ENCODE peak calls at places on chromosomes 4 and X, in five cellular contexts. R, A, F, H and L are unnamed samples.
A peak's percentile ranks its signal among the peaks of the same experiment; 100 is the strongest.

GRCh38 chr4:170243662-170244288 is 154.0 kb upstream of the AADAT start:
- DNase-seq in R (no peak), A (no peak), F (no peak), H (no peak), L (no peak)

GRCh38 chr4:158787718-158788441 is 19.1 kb downstream of the FNIP2 start:
- DNase-seq in R (no peak), A (no peak), F (no peak), H (no peak), L (no peak)

GRCh38 chrX:117538441-117539418 is 577.9 kb downstream of the KLHL13 start:
- DNase-seq in R (no peak), A (no peak), F (no peak), H (no peak), L (no peak)

GRCh38 chrX:27381419-27381818 is 81.7 kb downstream of the PPP4R3C start:
- DNase-seq in R (no peak), A (no peak), F (no peak), H (no peak), L (no peak)

GRCh38 chrX:42131856-42132255 is 208.5 kb upstream of the CASK start:
- DNase-seq in R (no peak), A (no peak), F (no peak), H (no peak), L (no peak)

GRCh38 chr4:106058919-106059318 is 163.6 kb downstream of the NPNT start:
- DNase-seq in R (no peak), A (no peak), F (no peak), H (no peak), L (no peak)

GRCh38 chrX:73127700-73128241 is 48.5 kb upstream of the PABPC1L2A start:
- DNase-seq in R (peak; percentile 60), A (no peak), F (no peak), H (no peak), L (peak; percentile 19)

GRCh38 chr4:10296730-10297129 is 160.5 kb downstream of the ZNF518B start:
- DNase-seq in R (no peak), A (no peak), F (no peak), H (peak; percentile 5), L (no peak)

GRCh38 chrX:27746516-27746915 is 61.3 kb upstream of the MAGEB10 start:
- DNase-seq in R (no peak), A (no peak), F (no peak), H (no peak), L (no peak)

GRCh38 chrX:102746134-102746584 is 25.6 kb downstream of the GPRASP3 start:
- DNase-seq in R (peak; percentile 62), A (no peak), F (no peak), H (no peak), L (no peak)

GRCh38 chr4:69601065-69601464 is 38.4 kb downstream of the UGT2A2 start:
- DNase-seq in R (no peak), A (no peak), F (no peak), H (no peak), L (peak; percentile 3)

GRCh38 chrX:27132851-27133250 is 330.3 kb downstream of the PPP4R3C start:
- DNase-seq in R (no peak), A (no peak), F (no peak), H (no peak), L (no peak)

GRCh38 chr4:180190382-180190781 is 2052.8 kb upstream of the TENM3 start:
- DNase-seq in R (no peak), A (peak; percentile 48), F (no peak), H (no peak), L (no peak)

GRCh38 chr4:43224591-43224990 is 332.1 kb downstream of the GRXCR1 start:
- DNase-seq in R (no peak), A (no peak), F (no peak), H (no peak), L (no peak)

GRCh38 chr4:39259571-39260330 is 77.4 kb downstream of the WDR19 start:
- DNase-seq in R (no peak), A (no peak), F (no peak), H (no peak), L (no peak)

GRCh38 chr4:123516576-123516975 is 120.0 kb downstream of the SPRY1 start:
- DNase-seq in R (no peak), A (no peak), F (no peak), H (no peak), L (no peak)

GRCh38 chr4:26192921-26193894 is 127.6 kb upstream of the RBPJ start:
- DNase-seq in R (no peak), A (no peak), F (no peak), H (no peak), L (no peak)

GRCh38 chrX:129665916-129666644 is 11.3 kb upstream of the APLN start:
- DNase-seq in R (no peak), A (no peak), F (no peak), H (peak; percentile 40), L (no peak)

GRCh38 chr4:140659935-140660710 is 91.4 kb upstream of the UCP1 start:
- DNase-seq in R (no peak), A (no peak), F (no peak), H (no peak), L (no peak)

GRCh38 chrX:111322231-111322855 is 52.1 kb upstream of the CAPN6 start:
- DNase-seq in R (no peak), A (no peak), F (no peak), H (no peak), L (no peak)

GRCh38 chr4:26220704-26221103 is 100.1 kb upstream of the RBPJ start:
- DNase-seq in R (no peak), A (no peak), F (no peak), H (no peak), L (no peak)

GRCh38 chr4:56958111-56958517 is 19.3 kb downstream of the NOA1 start:
- DNase-seq in R (no peak), A (no peak), F (no peak), H (no peak), L (peak; percentile 46)

GRCh38 chrX:150037041-150037440 is 98.8 kb upstream of the EOLA2 start:
- DNase-seq in R (no peak), A (no peak), F (peak; percentile 35), H (no peak), L (no peak)

GRCh38 chr4:20592666-20593065 is 107.6 kb upstream of the PACRGL start:
- DNase-seq in R (no peak), A (no peak), F (no peak), H (no peak), L (no peak)

GRCh38 chr4:40516651-40517050 is 113.0 kb downstream of the RBM47 start:
- DNase-seq in R (no peak), A (no peak), F (no peak), H (no peak), L (no peak)

GRCh38 chr4:139279723-139280620 is at the start of gene MGARP:
- DNase-seq in R (peak; percentile 88), A (no peak), F (no peak), H (no peak), L (peak; percentile 48)

GRCh38 chr4:172838108-172838507 is 330.5 kb upstream of the GALNT7 start:
- DNase-seq in R (no peak), A (no peak), F (no peak), H (no peak), L (no peak)
- TF ChIP-seq SUZ12 in R (no peak), A (no peak), F (no peak), H (no peak), L (no peak)

DNA sequence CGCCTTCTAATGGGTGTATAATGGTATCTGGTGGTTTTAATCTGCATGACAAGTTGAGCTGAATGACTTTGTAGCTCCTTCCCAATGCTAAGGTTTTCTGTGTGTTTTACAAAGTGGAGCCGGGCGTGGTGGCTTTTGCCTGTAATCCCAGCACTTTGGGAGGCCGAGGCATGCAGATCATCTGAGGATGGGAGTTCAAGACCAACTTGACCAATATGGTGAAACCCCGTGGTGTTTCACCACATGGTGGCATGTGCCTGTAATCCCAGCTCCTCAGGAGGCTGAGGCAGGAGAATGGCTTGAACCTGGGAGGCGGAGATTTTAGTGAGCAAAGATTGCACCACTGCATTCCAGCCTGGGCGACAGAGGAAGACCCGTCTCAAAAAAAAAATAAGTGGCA is 28.9 kb downstream of the ARFIP1 start:
- DNase-seq in R (no peak), A (no peak), F (peak; percentile 10), H (no peak), L (no peak)
- TF ChIP-seq SUZ12 in R (no peak), A (no peak), F (no peak), H (no peak), L (no peak)

GRCh38 chrX:2696698-2697215 is 5.7 kb downstream of the CD99 start:
- DNase-seq in R (no peak), A (peak; percentile 92), F (no peak), H (no peak), L (no peak)
- TF ChIP-seq SUZ12 in R (no peak), A (no peak), F (no peak), H (no peak), L (no peak)

GRCh38 chrX:9393571-9393970 is 71.3 kb upstream of the TBL1X start:
- DNase-seq in R (no peak), A (no peak), F (no peak), H (no peak), L (no peak)

GRCh38 chrX:9394212-9394611 is 70.6 kb upstream of the TBL1X start:
- DNase-seq in R (no peak), A (no peak), F (no peak), H (no peak), L (no peak)

GRCh38 chrX:9392445-9392844 is 72.4 kb upstream of the TBL1X start:
- DNase-seq in R (no peak), A (no peak), F (no peak), H (no peak), L (no peak)

DNA sequence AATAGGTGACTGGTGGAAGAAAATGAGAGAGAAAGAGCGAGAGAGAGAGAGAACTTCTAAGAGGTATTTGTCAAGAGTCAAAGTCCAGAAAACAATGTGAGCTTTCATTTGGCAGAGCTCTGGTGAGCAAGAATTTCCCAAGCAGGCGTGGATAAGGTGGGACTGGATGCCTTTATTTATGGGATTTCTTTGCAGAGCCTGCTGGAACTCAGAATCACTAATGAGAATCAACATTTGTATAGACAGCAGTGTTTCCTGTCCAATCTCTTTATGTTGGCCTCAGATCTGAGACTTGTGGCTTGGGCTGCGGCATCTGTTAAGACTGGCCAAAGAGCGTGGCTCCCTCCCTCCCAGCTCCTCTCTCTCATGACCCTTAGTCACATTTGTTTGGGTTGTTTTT is 67.9 kb upstream of the TBL1X start:
- DNase-seq in R (no peak), A (no peak), F (peak; percentile 79), H (no peak), L (no peak)
- TF ChIP-seq SUZ12 in R (no peak), A (no peak), F (no peak), H (no peak), L (no peak)

GRCh38 chr4:132101526-132101925 is 1047.6 kb upstream of the PCDH10 start:
- DNase-seq in R (no peak), A (no peak), F (no peak), H (no peak), L (no peak)
- TF ChIP-seq SUZ12 in R (no peak), A (no peak), F (no peak), H (no peak), L (no peak)

GRCh38 chr4:154743683-154744340 is at the start of gene LRAT:
- DNase-seq in R (peak; percentile 91), A (no peak), F (no peak), H (peak; percentile 67), L (peak; percentile 44)
- TF ChIP-seq SUZ12 in R (no peak), A (no peak), F (no peak), H (no peak), L (no peak)

GRCh38 chrX:17692709-17693346 is 44.5 kb upstream of the SCML1 start:
- DNase-seq in R (no peak), A (no peak), F (no peak), H (peak; percentile 8), L (peak; percentile 60)
- TF ChIP-seq SUZ12 in R (no peak), A (no peak), F (no peak), H (no peak), L (no peak)